ENCODE peak calls at places on chromosomes 6 and 20, in six cellular contexts. T, W, B, I, O and H are unnamed samples.

GRCh38 chr6:155404937-155405336 is 50.7 kb downstream of the NOX3 start:
- DNase-seq in T (no peak), O (no peak), W (no peak), I (no peak), B (no peak), H (no peak)

GRCh38 chr20:58495623-58496428 is 19.4 kb downstream of the APCDD1L start:
- DNase-seq in B (no peak), I (no peak), T (no peak), W (no peak), O (no peak), H (peak; percentile 0)

GRCh38 chr20:32830437-32830836 is 10.7 kb downstream of the MAPRE1 start:
- DNase-seq in T (no peak), I (peak; percentile 42), W (no peak), B (peak; percentile 34), O (no peak), H (no peak)

GRCh38 chr20:14477125-14477524 is 139.7 kb upstream of the FLRT3 start:
- DNase-seq in T (no peak), B (peak; percentile 73), W (no peak), O (no peak), I (peak; percentile 5), H (no peak)

GRCh38 chr20:62696431-62696957 is 12.1 kb upstream of the NTSR1 start:
- DNase-seq in O (no peak), B (no peak), T (no peak), W (no peak), I (no peak), H (no peak)

GRCh38 chr6:109453594-109454482 is 1.7 kb downstream of the MICAL1 start:
- DNase-seq in I (no peak), B (no peak), O (no peak), T (no peak), W (no peak), H (no peak)

GRCh38 chr20:50821994-50822393 is 27.1 kb downstream of the BCAS4 start:
- DNase-seq in T (no peak), I (no peak), B (no peak), O (no peak), W (no peak), H (no peak)

GRCh38 chr6:116616757-116617093 is 446 bp downstream of the RSPH4A start:
- DNase-seq in O (peak; percentile 55), I (no peak), T (no peak), B (no peak), W (peak; percentile 32), H (peak; percentile 36)

GRCh38 chr6:34063641-34064040 is 82.2 kb downstream of the GRM4 start:
- DNase-seq in T (no peak), I (no peak), B (no peak), O (no peak), W (no peak), H (no peak)

GRCh38 chr6:135012764-135013163 is 41.9 kb downstream of the HBS1L start:
- DNase-seq in O (no peak), T (no peak), W (peak; percentile 6), B (peak; percentile 84), I (no peak), H (no peak)

GRCh38 chr6:85058806-85059205 is 294.4 kb upstream of the TBX18 start:
- DNase-seq in I (no peak), B (no peak), W (no peak), T (no peak), O (no peak), H (no peak)

DNA sequence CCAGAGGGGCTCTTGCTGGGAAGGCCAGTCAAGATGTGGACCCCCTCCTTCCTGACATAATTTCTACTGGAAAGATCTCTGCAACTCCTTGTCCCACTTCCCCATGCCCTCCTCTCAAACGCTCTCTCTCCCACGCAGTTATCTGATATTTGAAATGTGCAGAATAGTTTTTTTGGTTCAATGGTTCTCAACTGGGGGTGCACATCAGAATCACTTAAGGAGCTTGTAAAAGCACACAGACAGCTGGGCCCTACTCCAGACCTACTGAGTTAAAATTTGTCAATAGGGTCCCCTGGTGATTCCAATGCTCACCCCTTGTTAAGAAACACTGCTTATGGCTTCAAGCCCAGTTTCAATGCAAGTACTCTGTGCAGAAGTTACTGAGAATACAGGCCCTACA is 45.2 kb upstream of the KCNK16 start:
- DNase-seq in I (no peak), O (no peak), W (no peak), T (no peak), B (no peak), H (no peak)
- H2BK15ac ChIP-seq in I (no peak overlapping the region), O (no peak overlapping the region), W (no peak overlapping the region), T (no peak overlapping the region), B (no peak overlapping the region), H (no peak overlapping the region)

GRCh38 chr6:307874-308273 is 15.6 kb downstream of the DUSP22 start:
- DNase-seq in O (no peak), I (no peak), B (no peak), W (no peak), T (no peak), H (no peak)

GRCh38 chr6:309947-310346 is 17.7 kb downstream of the DUSP22 start:
- DNase-seq in O (no peak), I (no peak), T (no peak), W (no peak), B (no peak), H (no peak)

GRCh38 chr6:308307-308706 is 16.0 kb downstream of the DUSP22 start:
- DNase-seq in B (no peak), I (no peak), T (no peak), O (no peak), W (no peak), H (no peak)

GRCh38 chr6:307065-307814 is 15.0 kb downstream of the DUSP22 start:
- DNase-seq in B (no peak), T (no peak), O (no peak), W (no peak), I (no peak), H (no peak)

DNA sequence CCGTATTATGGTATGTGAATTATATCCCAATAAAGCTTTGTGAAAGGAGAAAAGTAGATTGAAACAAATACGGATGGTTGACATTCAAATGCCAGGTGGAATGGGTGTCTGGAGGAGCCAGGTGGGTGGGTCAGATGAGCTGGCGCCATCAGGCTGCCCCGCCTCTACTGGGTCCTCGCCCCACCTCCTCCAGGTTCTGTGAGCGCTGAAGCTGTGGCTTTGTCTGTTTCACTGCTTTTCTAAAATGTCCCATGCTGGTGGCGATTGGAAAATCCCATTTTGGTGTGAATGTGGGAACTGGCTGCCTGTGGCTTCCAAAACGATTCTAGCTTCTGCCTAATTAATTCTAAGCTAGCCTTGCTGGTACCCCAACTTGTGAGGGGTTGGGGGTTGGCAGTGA is 16.5 kb downstream of the DUSP22 start:
- DNase-seq in B (no peak), I (no peak), O (no peak), T (no peak), W (no peak), H (no peak)
- H2BK15ac ChIP-seq in B (no peak overlapping the region), I (no peak overlapping the region), O (no peak overlapping the region), T (no peak overlapping the region), W (no peak overlapping the region), H (no peak overlapping the region)

GRCh38 chr6:9511157-9511556 is 903.7 kb downstream of the TFAP2A start:
- DNase-seq in B (no peak), O (no peak), T (no peak), W (no peak), I (no peak), H (no peak)
- H2BK15ac ChIP-seq in B (no peak overlapping the region), O (no peak overlapping the region), T (no peak overlapping the region), W (no peak overlapping the region), I (no peak overlapping the region), H (no peak overlapping the region)

GRCh38 chr6:54327631-54328030 is 19.4 kb downstream of the TINAG start:
- DNase-seq in B (peak; percentile 0), T (no peak), W (no peak), O (no peak), I (no peak), H (no peak)
- H2BK15ac ChIP-seq in B (no peak overlapping the region), T (no peak overlapping the region), W (no peak overlapping the region), O (no peak overlapping the region), I (no peak overlapping the region), H (no peak overlapping the region)

GRCh38 chr6:163897030-163897429 is 482.5 kb downstream of the QKI start:
- DNase-seq in O (no peak), I (no peak), W (no peak), B (peak; percentile 50), T (no peak), H (no peak)
- H2BK15ac ChIP-seq in O (no peak overlapping the region), I (no peak overlapping the region), W (no peak overlapping the region), B (no peak overlapping the region), T (no peak overlapping the region), H (no peak overlapping the region)